ENCODE peak calls at places on chromosomes 4 and X, in six cellular contexts. X, W, Q, S, D and R are unnamed samples.

GRCh38 chr4:83358410-83358809 is 23.8 kb upstream of the HPSE start:
- DNase-seq in X (peak), W (no peak), Q (no peak), S (no peak), D (no peak), R (no peak)

GRCh38 chrX:2608638-2609430 is 82.3 kb upstream of the CD99 start:
- DNase-seq in X (peak), W (no peak), Q (peak), S (peak), D (peak), R (peak)

GRCh38 chr4:37827030-37827705 is 682 bp downstream of the PGM2 start:
- DNase-seq in X (no peak), W (no peak), Q (no peak), S (no peak), D (no peak), R (no peak)

GRCh38 chrX:139971394-139971749 is 6.1 kb upstream of the CXorf66 start:
- DNase-seq in X (no peak), W (no peak), Q (no peak), S (no peak), D (no peak), R (no peak)

GRCh38 chr4:89657931-89658700 is 178.8 kb downstream of the SNCA start:
- DNase-seq in X (peak), W (no peak), Q (peak), S (peak), D (no peak), R (no peak)

GRCh38 chr4:181235361-181235760 is 1007.8 kb upstream of the TENM3 start:
- DNase-seq in X (no peak), W (no peak), Q (no peak), S (no peak), D (no peak), R (no peak)

GRCh38 chr4:3836802-3837601 is 70.8 kb downstream of the ADRA2C start:
- DNase-seq in X (peak), W (no peak), Q (peak), S (no peak), D (peak), R (no peak)

GRCh38 chr4:95049838-95050237 is 292.1 kb downstream of the BMPR1B start:
- DNase-seq in X (no peak), W (no peak), Q (no peak), S (no peak), D (no peak), R (peak)

GRCh38 chr4:13541720-13542576 is 2.4 kb downstream of the NKX3-2 start:
- DNase-seq in X (no peak), W (no peak), Q (no peak), S (peak), D (no peak), R (no peak)

GRCh38 chr4:107658400-107659326 is 61.4 kb downstream of the PAPSS1 start:
- DNase-seq in X (no peak), W (no peak), Q (no peak), S (no peak), D (no peak), R (no peak)

GRCh38 chr4:3241905-3242304 is 7.1 kb upstream of the MSANTD1 start:
- DNase-seq in X (no peak), W (no peak), Q (no peak), S (no peak), D (peak), R (no peak)

GRCh38 chr4:189773909-189774308 is 166.8 kb upstream of the FRG1 start:
- DNase-seq in X (no peak), W (no peak), Q (no peak), S (no peak), D (no peak), R (no peak)

GRCh38 chr4:19684079-19684478 is 567.6 kb upstream of the SLIT2 start:
- DNase-seq in X (no peak), W (no peak), Q (no peak), S (no peak), D (no peak), R (no peak)

GRCh38 chr4:28228575-28228974 is 1367.9 kb downstream of the STIM2 start:
- DNase-seq in X (no peak), W (no peak), Q (no peak), S (no peak), D (no peak), R (no peak)

GRCh38 chrX:39855748-39856129 is 242.0 kb downstream of the BCOR start:
- DNase-seq in X (no peak), W (peak), Q (peak), S (no peak), D (peak), R (no peak)

GRCh38 chrX:53283099-53283498 is 1.7 kb upstream of the IQSEC2 start:
- DNase-seq in X (no peak), W (no peak), Q (no peak), S (no peak), D (no peak), R (no peak)

GRCh38 chrX:120781416-120781815 is 94.2 kb downstream of the CT47B1 start:
- DNase-seq in X (no peak), W (no peak), Q (no peak), S (no peak), D (no peak), R (no peak)

GRCh38 chr4:147586637-147587036 is 30.6 kb upstream of the TMEM184C start:
- DNase-seq in X (no peak), W (peak), Q (no peak), S (no peak), D (no peak), R (no peak)

GRCh38 chrX:31384471-31384870 is 312.6 kb upstream of the FTHL17 start:
- DNase-seq in X (no peak), W (no peak), Q (no peak), S (no peak), D (no peak), R (no peak)

GRCh38 chrX:124127496-124127895 is 166.0 kb downstream of the STAG2 start:
- DNase-seq in X (no peak), W (no peak), Q (no peak), S (no peak), D (peak), R (no peak)

GRCh38 chrX:1242901-1243402 is 25.7 kb upstream of the CSF2RA start:
- DNase-seq in X (no peak), W (peak), Q (no peak), S (no peak), D (no peak), R (no peak)

GRCh38 chrX:47745386-47745785 is 86.4 kb upstream of the UXT start:
- DNase-seq in X (no peak), W (no peak), Q (no peak), S (no peak), D (no peak), R (no peak)

GRCh38 chr4:74682567-74683359 is 111.6 kb downstream of the BTC start:
- DNase-seq in X (peak), W (no peak), Q (peak), S (no peak), D (peak), R (no peak)

GRCh38 chrX:118513120-118513899 is 17.7 kb downstream of the DOCK11 start:
- DNase-seq in X (no peak), W (no peak), Q (no peak), S (no peak), D (no peak), R (no peak)

GRCh38 chrX:102624105-102624504 is 24.8 kb downstream of the ARMCX5 start:
- DNase-seq in X (no peak), W (no peak), Q (no peak), S (no peak), D (no peak), R (no peak)

GRCh38 chr4:35710343-35710742 is 534.0 kb downstream of the ARAP2 start:
- DNase-seq in X (no peak), W (no peak), Q (no peak), S (no peak), D (no peak), R (no peak)

GRCh38 chr4:166091914-166092510 is 219.0 kb downstream of the TLL1 start:
- DNase-seq in X (peak), W (no peak), Q (peak), S (peak), D (peak), R (peak)

GRCh38 chrX:39773923-39774803 is 323.6 kb downstream of the BCOR start:
- DNase-seq in X (no peak), W (no peak), Q (no peak), S (no peak), D (no peak), R (no peak)

DNA sequence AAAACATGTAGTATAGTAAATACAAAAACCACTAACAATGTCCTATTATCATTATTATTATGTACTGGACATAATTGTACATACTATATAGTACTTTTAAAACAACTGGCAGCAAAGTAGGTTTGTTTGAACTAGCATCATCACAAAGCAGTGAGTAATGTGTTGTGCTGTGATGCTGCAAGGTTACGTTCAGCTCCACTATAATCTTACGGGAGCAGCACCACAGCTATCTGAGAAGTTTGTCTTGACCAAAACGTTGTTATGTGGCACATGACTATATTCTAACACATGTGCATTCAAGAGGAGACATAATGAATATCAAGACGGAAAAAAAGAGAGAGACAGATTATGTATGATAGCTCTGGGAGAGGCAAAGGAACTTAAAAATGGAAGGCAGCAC is 33.6 kb downstream of the DHX15 start:
- DNase-seq in X (no peak), W (no peak), Q (no peak), S (no peak), D (no peak), R (no peak)
- TF ChIP-seq JUND in X (no peak), W (no peak), Q (no peak), S (no peak), D (no peak), R (no peak)

GRCh38 chrX:43493751-43494150 is 162.3 kb upstream of the MAOA start:
- DNase-seq in X (no peak), W (no peak), Q (no peak), S (no peak), D (no peak), R (peak)
- TF ChIP-seq JUND in X (no peak), W (no peak), Q (no peak), S (no peak), D (no peak), R (no peak)

DNA sequence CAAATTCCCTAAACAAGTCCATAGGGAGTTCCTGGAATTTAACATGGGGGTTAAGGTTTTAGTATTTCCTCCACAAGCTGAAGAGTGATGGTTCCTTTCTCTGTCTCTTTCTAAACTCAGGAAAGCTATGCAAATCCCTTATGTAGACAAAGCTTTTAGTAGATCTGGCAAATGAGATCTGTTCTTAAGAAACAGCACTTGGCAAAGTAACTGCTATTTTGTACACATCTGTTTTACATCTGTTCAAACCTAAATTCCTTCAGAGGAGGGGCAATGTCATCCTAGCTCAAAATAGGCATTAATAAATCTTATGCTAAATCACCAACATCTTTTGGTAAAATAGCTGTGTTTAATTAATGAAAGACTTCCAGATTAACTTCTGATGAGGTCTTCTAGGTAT is 137.8 kb upstream of the TBC1D9 start:
- DNase-seq in X (no peak), W (no peak), Q (no peak), S (no peak), D (no peak), R (no peak)
- TF ChIP-seq JUND in X (no peak), W (no peak), Q (no peak), S (no peak), D (no peak), R (no peak)

DNA sequence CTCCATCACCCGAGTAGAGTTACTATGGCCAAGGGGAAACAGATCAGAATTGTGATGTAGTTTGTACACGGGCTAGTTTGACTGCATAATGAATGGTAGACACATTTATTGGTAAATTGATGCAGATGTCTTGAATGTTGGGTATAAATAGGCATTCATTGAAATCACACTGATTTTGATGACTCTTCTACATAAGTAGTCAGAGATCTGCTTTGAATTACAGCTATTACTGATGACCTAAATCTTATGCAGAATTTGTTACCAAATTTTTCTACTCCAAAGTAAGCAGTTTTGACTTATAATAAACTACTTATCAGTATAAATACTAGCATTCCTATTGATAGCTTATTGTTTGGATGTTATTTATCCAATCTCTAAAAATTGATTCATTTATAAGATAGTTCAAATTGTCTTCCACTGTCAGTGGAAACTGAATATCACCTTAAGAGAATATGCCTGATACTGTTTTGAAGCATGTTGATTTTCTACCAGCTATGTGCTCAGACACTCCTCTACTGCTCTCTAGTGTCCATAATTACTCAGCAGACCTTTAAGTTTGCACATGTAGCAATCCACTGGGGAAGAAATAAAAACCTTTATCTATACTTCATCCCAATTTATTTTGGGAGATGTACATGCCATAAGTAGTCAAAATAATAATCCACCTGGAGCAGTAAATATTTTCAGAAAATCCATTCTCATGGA is 120.3 kb downstream of the RASL11B start:
- DNase-seq in X (peak), W (no peak), Q (peak), S (peak), D (peak), R (peak)
- TF ChIP-seq JUND in X (no peak), W (no peak), Q (no peak), S (no peak), D (no peak), R (no peak)

GRCh38 chr4:114036864-114037263 is 57.4 kb upstream of the ARSJ start:
- DNase-seq in X (no peak), W (no peak), Q (no peak), S (no peak), D (no peak), R (no peak)
- TF ChIP-seq JUND in X (no peak), W (no peak), Q (no peak), S (no peak), D (no peak), R (no peak)